ENCODE peak calls at places on chromosomes 6 and 20, in eight cellular contexts. Y, P, L, M, C, K, I and R are unnamed samples.

GRCh38 chr6:28632326-28632851 is 106.7 kb downstream of the GPX5 start:
- DNase-seq in Y (no peak), P (no peak), L (no peak), M (no peak), C (no peak), K (no peak), I (no peak), R (no peak)

GRCh38 chr20:61956396-61957342 is 109.0 kb downstream of the TAF4 start:
- DNase-seq in Y (no peak), P (no peak), L (no peak), M (no peak), C (no peak), K (peak), I (no peak), R (no peak)

GRCh38 chr6:105994522-105995402 is 91.4 kb upstream of the PRDM1 start:
- DNase-seq in Y (no peak), P (peak), L (no peak), M (peak), C (peak), K (peak), I (peak), R (peak)

GRCh38 chr6:52227495-52227894 is 16.8 kb downstream of the IL17F start:
- DNase-seq in Y (no peak), P (no peak), L (no peak), M (no peak), C (no peak), K (peak), I (no peak), R (no peak)

GRCh38 chr6:142187209-142187608 is 40.1 kb downstream of the VTA1 start:
- DNase-seq in Y (no peak), P (no peak), L (no peak), M (no peak), C (no peak), K (peak), I (no peak), R (no peak)

GRCh38 chr6:170176621-170177382 is 114.1 kb downstream of the DLL1 start:
- DNase-seq in Y (no peak), P (no peak), L (no peak), M (peak), C (peak), K (no peak), I (no peak), R (no peak)

GRCh38 chr6:148470606-148471299 is 128.1 kb downstream of the SASH1 start:
- DNase-seq in Y (no peak), P (peak), L (no peak), M (no peak), C (no peak), K (no peak), I (no peak), R (no peak)

GRCh38 chr6:15842718-15843117 is 179.9 kb upstream of the DTNBP1 start:
- DNase-seq in Y (no peak), P (no peak), L (no peak), M (no peak), C (no peak), K (no peak), I (peak), R (no peak)

GRCh38 chr6:107114872-107115694 is at the start of gene BEND3:
- DNase-seq in Y (no peak), P (peak), L (peak), M (peak), C (peak), K (no peak), I (peak), R (peak)

GRCh38 chr6:98657764-98658163 is 176.6 kb upstream of the POU3F2 start:
- DNase-seq in Y (no peak), P (no peak), L (no peak), M (no peak), C (no peak), K (peak), I (peak), R (peak)

GRCh38 chr6:151240036-151240685 is 394 bp downstream of the AKAP12 start:
- DNase-seq in Y (peak), P (peak), L (no peak), M (no peak), C (peak), K (peak), I (peak), R (peak)

GRCh38 chr6:145214570-145214969 is 520.8 kb downstream of the EPM2A start:
- DNase-seq in Y (no peak), P (no peak), L (no peak), M (no peak), C (no peak), K (peak), I (peak), R (no peak)

GRCh38 chr20:31569163-31570020 is 35.7 kb upstream of the ID1 start:
- DNase-seq in Y (peak), P (peak), L (peak), M (peak), C (peak), K (peak), I (peak), R (peak)

GRCh38 chr20:3753098-3753497 is 14.5 kb downstream of the ADISSP start:
- DNase-seq in Y (no peak), P (peak), L (peak), M (peak), C (no peak), K (peak), I (peak), R (no peak)